ENCODE peak calls at places on chromosomes 13 and 19, in five cellular contexts. L, C, T, V and X are unnamed samples.

GRCh38 chr13:59360108-59360507 is 803.6 kb downstream of the DIAPH3 start:
- DNase-seq in L (no peak), C (peak), T (no peak), V (no peak), X (peak)

GRCh38 chr19:51366999-51367564 is 894 bp upstream of the ETFB start:
- DNase-seq in L (no peak), C (peak), T (no peak), V (no peak), X (no peak)

GRCh38 chr19:7973883-7974282 is 30.4 kb upstream of the TIMM44 start:
- DNase-seq in L (no peak), C (no peak), T (no peak), V (no peak), X (peak)

GRCh38 chr13:75407998-75408397 is 74.0 kb downstream of the TBC1D4 start:
- DNase-seq in L (no peak), C (no peak), T (no peak), V (no peak), X (no peak)

GRCh38 chr19:13794752-13795589 is at the start of gene ZSWIM4:
- DNase-seq in L (peak), C (peak), T (peak), V (peak), X (peak)

GRCh38 chr13:51112771-51113170 is 1.7 kb upstream of the C13orf42 start:
- DNase-seq in L (no peak), C (no peak), T (no peak), V (no peak), X (no peak)

GRCh38 chr19:40990972-40991381 is at the start of gene CYP2B6:
- DNase-seq in L (no peak), C (no peak), T (no peak), V (no peak), X (no peak)

GRCh38 chr13:110913322-110913721 is 1.5 kb downstream of the ANKRD10 start:
- DNase-seq in L (no peak), C (no peak), T (no peak), V (no peak), X (no peak)

GRCh38 chr13:111567637-111568036 is 247.2 kb downstream of the TEX29 start:
- DNase-seq in L (no peak), C (no peak), T (no peak), V (no peak), X (no peak)

GRCh38 chr19:797528-798414 is 519 bp downstream of the PTBP1 start:
- DNase-seq in L (peak), C (peak), T (peak), V (peak), X (peak)

GRCh38 chr13:27053902-27054595 is 117.6 kb downstream of the USP12 start:
- DNase-seq in L (no peak), C (no peak), T (peak), V (peak), X (no peak)

GRCh38 chr19:13847033-13847899 is 29.7 kb upstream of the NANOS3 start:
- DNase-seq in L (peak), C (peak), T (peak), V (peak), X (peak)

GRCh38 chr19:17999685-18000479 is 8.1 kb upstream of the ARRDC2 start:
- DNase-seq in L (no peak), C (peak), T (no peak), V (no peak), X (no peak)

GRCh38 chr13:66348745-66349720 is 881.1 kb downstream of the PCDH9 start:
- DNase-seq in L (no peak), C (no peak), T (no peak), V (no peak), X (peak)

GRCh38 chr19:11141937-11142527 is 13.6 kb downstream of the SPC24 start:
- DNase-seq in L (no peak), C (no peak), T (no peak), V (peak), X (no peak)

GRCh38 chr19:3699071-3699740 is 1.1 kb downstream of the PIP5K1C start:
- DNase-seq in L (no peak), C (peak), T (peak), V (peak), X (peak)

GRCh38 chr13:76106763-76107162 is 470.6 kb downstream of the LMO7 start:
- DNase-seq in L (no peak), C (no peak), T (no peak), V (no peak), X (no peak)

GRCh38 chr19:53254451-53255341 is at the start of gene ZNF677:
- DNase-seq in L (peak), C (peak), T (peak), V (no peak), X (peak)

GRCh38 chr13:42474954-42475353 is 99.0 kb upstream of the TNFSF11 start:
- DNase-seq in L (no peak), C (no peak), T (no peak), V (no peak), X (no peak)

GRCh38 chr19:39297931-39298634 is 1.9 kb downstream of the IFNL1 start:
- DNase-seq in L (no peak), C (peak), T (no peak), V (no peak), X (no peak)

GRCh38 chr13:110552767-110553166 is 8.8 kb downstream of the RAB20 start:
- DNase-seq in L (no peak), C (no peak), T (no peak), V (no peak), X (no peak)

GRCh38 chr13:95224064-95224463 is 77.2 kb downstream of the ABCC4 start:
- DNase-seq in L (no peak), C (no peak), T (no peak), V (no peak), X (no peak)

GRCh38 chr13:36030670-36031331 is 100.4 kb downstream of the DCLK1 start:
- DNase-seq in L (no peak), C (no peak), T (peak), V (peak), X (peak)

GRCh38 chr13:32587774-32588165 is 1.5 kb downstream of the PDS5B start:
- DNase-seq in L (no peak), C (no peak), T (peak), V (no peak), X (no peak)

GRCh38 chr19:39398297-39398864 is 7.2 kb downstream of the MED29 start:
- DNase-seq in L (no peak), C (peak), T (peak), V (peak), X (no peak)

GRCh38 chr19:48543121-48543710 is 8.8 kb upstream of the SULT2B1 start:
- DNase-seq in L (no peak), C (no peak), T (peak), V (peak), X (no peak)

GRCh38 chr19:10006335-10006708 is 4.0 kb downstream of the COL5A3 start:
- DNase-seq in L (no peak), C (no peak), T (peak), V (no peak), X (no peak)

GRCh38 chr13:50587839-50588373 is 255.6 kb downstream of the DLEU7 start:
- DNase-seq in L (no peak), C (no peak), T (no peak), V (no peak), X (no peak)

GRCh38 chr13:41544824-41545707 is 87.7 kb downstream of the RGCC start:
- DNase-seq in L (no peak), C (no peak), T (peak), V (peak), X (no peak)